ENCODE peak calls at places on chromosomes 2 and 18, in ten cellular contexts. L is AG10803, H is fibroblast of lung, M is AG04449, V is PC-9, P is endothelial cell of umbilical vein, X is retinal pigment epithelial cell, F is foreskin fibroblast, B is BE2C, O is pancreas. R is an unnamed sample.

GRCh38 chr2:227942021-227942420 is 70.6 kb downstream of the DAW1 start:
- DNase-seq in L (no peak), H (peak), M (no peak), V (no peak), P (no peak), X (no peak), F (peak), B (no peak), O (no peak), R (no peak)

GRCh38 chr2:240991378-240992263 is 6.8 kb upstream of the SNED1 start:
- DNase-seq in L (peak), H (peak), M (peak), V (peak), P (peak), X (peak), F (peak), B (peak), O (peak), R (peak)

GRCh38 chr2:54208364-54209240 is 47.4 kb downstream of the TSPYL6 start:
- DNase-seq in L (peak), H (peak), M (peak), V (no peak), P (peak), X (no peak), F (peak), B (no peak), O (no peak), R (no peak)

GRCh38 chr2:60961457-60961856 is 56.1 kb upstream of the PEX13 start:
- DNase-seq in L (peak), H (peak), M (peak), V (peak), P (no peak), X (no peak), F (peak), B (no peak), O (no peak), R (no peak)

GRCh38 chr2:51301376-51301775 is 269.4 kb upstream of the NRXN1 start:
- DNase-seq in L (no peak), H (no peak), M (no peak), V (no peak), P (no peak), X (no peak), F (no peak), B (no peak), O (no peak), R (no peak)

GRCh38 chr2:188937228-188938220 is 36.6 kb upstream of the COL3A1 start:
- DNase-seq in L (peak), H (peak), M (peak), V (no peak), P (peak), X (no peak), F (peak), B (no peak), O (no peak), R (peak)

GRCh38 chr2:199806179-199806578 is 44.8 kb downstream of the FTCDNL1 start:
- DNase-seq in L (no peak), H (peak), M (no peak), V (no peak), P (no peak), X (no peak), F (no peak), B (no peak), O (no peak), R (peak)

GRCh38 chr2:152716805-152717241 is 438 bp downstream of the PRPF40A start:
- DNase-seq in L (peak), H (no peak), M (no peak), V (no peak), P (no peak), X (no peak), F (peak), B (peak), O (no peak), R (no peak)

GRCh38 chr18:70288171-70288850 is 534 bp upstream of the SOCS6 start:
- DNase-seq in L (peak), H (peak), M (no peak), V (no peak), P (peak), X (no peak), F (peak), B (peak), O (peak), R (no peak)

GRCh38 chr2:241940329-241940728 is 70.8 kb downstream of the RTP5 start:
- DNase-seq in L (no peak), H (no peak), M (no peak), V (no peak), P (no peak), X (no peak), F (no peak), B (no peak), O (no peak), R (no peak)

GRCh38 chr2:22355816-22356433 is 1029.1 kb upstream of the KLHL29 start:
- DNase-seq in L (no peak), H (peak), M (no peak), V (peak), P (no peak), X (no peak), F (peak), B (peak), O (peak), R (peak)

GRCh38 chr2:102606353-102606752 is 13.0 kb upstream of the SLC9A2 start:
- DNase-seq in L (peak), H (no peak), M (no peak), V (no peak), P (no peak), X (no peak), F (peak), B (no peak), O (no peak), R (peak)

GRCh38 chr18:55109818-55110414 is 150.7 kb upstream of the CCDC68 start:
- DNase-seq in L (no peak), H (no peak), M (no peak), V (no peak), P (peak), X (no peak), F (no peak), B (no peak), O (no peak), R (no peak)

GRCh38 chr18:48942554-48943261 is 8.1 kb downstream of the SMAD7 start:
- DNase-seq in L (peak), H (peak), M (peak), V (peak), P (peak), X (peak), F (peak), B (no peak), O (peak), R (peak)

GRCh38 chr18:62710417-62710816 is 4.9 kb upstream of the PHLPP1 start:
- DNase-seq in L (peak), H (no peak), M (no peak), V (no peak), P (no peak), X (no peak), F (peak), B (no peak), O (no peak), R (no peak)

GRCh38 chr2:22890142-22890541 is 494.8 kb upstream of the KLHL29 start:
- DNase-seq in L (no peak), H (no peak), M (no peak), V (no peak), P (no peak), X (no peak), F (no peak), B (no peak), O (no peak), R (no peak)

GRCh38 chr2:212842544-212843185 is 304.1 kb upstream of the ERBB4 start:
- DNase-seq in L (peak), H (peak), M (peak), V (no peak), P (peak), X (peak), F (peak), B (no peak), O (no peak), R (peak)

GRCh38 chr2:164840930-164841718 is 499 bp downstream of the COBLL1 start:
- DNase-seq in L (peak), H (peak), M (no peak), V (peak), P (peak), X (no peak), F (peak), B (peak), O (peak), R (peak)

GRCh38 chr2:197813093-197813787 is 8.8 kb downstream of the PLCL1 start:
- DNase-seq in L (peak), H (peak), M (no peak), V (no peak), P (peak), X (no peak), F (peak), B (no peak), O (no peak), R (no peak)

GRCh38 chr2:239531456-239532304 is 130.9 kb upstream of the HDAC4 start:
- DNase-seq in L (no peak), H (no peak), M (no peak), V (no peak), P (no peak), X (no peak), F (no peak), B (peak), O (no peak), R (no peak)

GRCh38 chr2:130300258-130300969 is 42.3 kb upstream of the IMP4 start:
- DNase-seq in L (no peak), H (no peak), M (no peak), V (no peak), P (no peak), X (no peak), F (no peak), B (no peak), O (no peak), R (no peak)

GRCh38 chr2:38720613-38721241 is 30.4 kb downstream of the SRSF7 start:
- DNase-seq in L (peak), H (peak), M (peak), V (peak), P (peak), X (peak), F (peak), B (peak), O (peak), R (peak)

GRCh38 chr2:206084468-206084869 is 1.5 kb downstream of the INO80D start:
- DNase-seq in L (peak), H (peak), M (no peak), V (peak), P (peak), X (no peak), F (peak), B (peak), O (peak), R (peak)

GRCh38 chr2:68088950-68089349 is 26.1 kb upstream of the C1D start:
- DNase-seq in L (no peak), H (peak), M (no peak), V (no peak), P (no peak), X (no peak), F (no peak), B (no peak), O (no peak), R (no peak)

GRCh38 chr2:182228741-182229140 is 198.1 kb downstream of the PDE1A start:
- DNase-seq in L (peak), H (no peak), M (no peak), V (no peak), P (no peak), X (no peak), F (peak), B (no peak), O (no peak), R (no peak)

GRCh38 chr18:12803069-12803936 is 80.7 kb downstream of the PTPN2 start:
- DNase-seq in L (no peak), H (no peak), M (no peak), V (no peak), P (no peak), X (no peak), F (no peak), B (no peak), O (no peak), R (no peak)

GRCh38 chr2:241734467-241735208 is at the start of gene D2HGDH:
- DNase-seq in L (peak), H (peak), M (no peak), V (peak), P (peak), X (peak), F (peak), B (peak), O (peak), R (peak)

GRCh38 chr2:128438091-128438490 is 119.4 kb upstream of the HS6ST1 start:
- DNase-seq in L (no peak), H (no peak), M (no peak), V (no peak), P (no peak), X (no peak), F (no peak), B (no peak), O (no peak), R (no peak)

GRCh38 chr2:239459056-239459455 is 58.2 kb upstream of the HDAC4 start:
- DNase-seq in L (no peak), H (no peak), M (no peak), V (no peak), P (no peak), X (no peak), F (no peak), B (no peak), O (no peak), R (no peak)

GRCh38 chr18:76974345-76974744 is 152.0 kb downstream of the ZNF236 start:
- DNase-seq in L (no peak), H (no peak), M (no peak), V (no peak), P (no peak), X (no peak), F (no peak), B (no peak), O (no peak), R (no peak)

GRCh38 chr2:32061973-32062861 is 1.1 kb upstream of the SPAST start:
- DNase-seq in L (peak), H (peak), M (no peak), V (peak), P (peak), X (no peak), F (peak), B (peak), O (peak), R (peak)

GRCh38 chr18:75473316-75473715 is 45.8 kb upstream of the SMIM21 start:
- DNase-seq in L (peak), H (no peak), M (no peak), V (no peak), P (no peak), X (no peak), F (peak), B (no peak), O (no peak), R (peak)

GRCh38 chr2:237501892-237502513 is 15.0 kb downstream of the MLPH start:
- DNase-seq in L (peak), H (peak), M (no peak), V (no peak), P (peak), X (no peak), F (no peak), B (no peak), O (no peak), R (no peak)

GRCh38 chr2:225041210-225041870 is 928 bp downstream of the DOCK10 start:
- DNase-seq in L (peak), H (peak), M (no peak), V (peak), P (peak), X (no peak), F (peak), B (no peak), O (no peak), R (peak)

GRCh38 chr2:42125887-42126594 is 43.1 kb upstream of the EML4 start:
- DNase-seq in L (peak), H (peak), M (no peak), V (no peak), P (no peak), X (no peak), F (no peak), B (no peak), O (no peak), R (no peak)

GRCh38 chr2:171706152-171706803 is 19.0 kb downstream of the DYNC1I2 start:
- DNase-seq in L (peak), H (peak), M (no peak), V (no peak), P (peak), X (no peak), F (peak), B (no peak), O (no peak), R (no peak)

GRCh38 chr2:58866040-58866439 is 624.9 kb upstream of the FANCL start:
- DNase-seq in L (no peak), H (no peak), M (no peak), V (no peak), P (no peak), X (no peak), F (peak), B (no peak), O (no peak), R (peak)

GRCh38 chr2:240213226-240213475 is 72.7 kb upstream of the OTOS start:
- DNase-seq in L (no peak), H (no peak), M (no peak), V (no peak), P (no peak), X (no peak), F (no peak), B (no peak), O (no peak), R (no peak)

GRCh38 chr18:57624988-57625387 is 3.4 kb upstream of the NARS1 start:
- DNase-seq in L (peak), H (peak), M (no peak), V (no peak), P (no peak), X (no peak), F (peak), B (no peak), O (no peak), R (no peak)

GRCh38 chr2:10043906-10044601 is 704 bp downstream of the KLF11 start:
- DNase-seq in L (peak), H (peak), M (no peak), V (peak), P (peak), X (peak), F (peak), B (peak), O (peak), R (peak)

GRCh38 chr2:10041711-10042110 is 1.6 kb upstream of the KLF11 start:
- DNase-seq in L (no peak), H (no peak), M (no peak), V (no peak), P (no peak), X (no peak), F (no peak), B (no peak), O (no peak), R (no peak)

GRCh38 chr2:10039658-10040410 is 3.5 kb upstream of the KLF11 start:
- DNase-seq in L (peak), H (no peak), M (no peak), V (no peak), P (no peak), X (no peak), F (peak), B (peak), O (peak), R (no peak)

GRCh38 chr2:10043256-10043905 is at the start of gene KLF11:
- DNase-seq in L (peak), H (peak), M (no peak), V (peak), P (peak), X (peak), F (peak), B (peak), O (peak), R (peak)

GRCh38 chr2:10042301-10043161 is 819 bp upstream of the KLF11 start:
- DNase-seq in L (peak), H (peak), M (no peak), V (peak), P (peak), X (no peak), F (peak), B (no peak), O (peak), R (no peak)
- H3K4me3 ChIP-seq in L (peak), H (peak), M (peak), V (peak), P (no peak), X (peak), F (peak), B (no peak), O (peak), R (peak)

GRCh38 chr2:98585386-98585785 is 22.9 kb downstream of the COA5 start:
- DNase-seq in L (no peak), H (no peak), M (no peak), V (no peak), P (no peak), X (no peak), F (no peak), B (no peak), O (no peak), R (no peak)
- TF ChIP-seq CTCF in L (no peak), H (no peak), M (no peak), V (no peak), P (no peak), X (no peak), F (no peak), B (no peak), O (no peak), R (no peak)

GRCh38 chr2:29130295-29130694 is 15.1 kb downstream of the CLIP4 start:
- DNase-seq in L (peak), H (peak), M (peak), V (peak), P (peak), X (no peak), F (peak), B (no peak), O (no peak), R (no peak)
- H3K4me3 ChIP-seq in L (no peak), H (peak), M (no peak), V (peak), P (no peak), X (no peak), F (no peak), B (no peak), O (no peak), R (no peak)

DNA sequence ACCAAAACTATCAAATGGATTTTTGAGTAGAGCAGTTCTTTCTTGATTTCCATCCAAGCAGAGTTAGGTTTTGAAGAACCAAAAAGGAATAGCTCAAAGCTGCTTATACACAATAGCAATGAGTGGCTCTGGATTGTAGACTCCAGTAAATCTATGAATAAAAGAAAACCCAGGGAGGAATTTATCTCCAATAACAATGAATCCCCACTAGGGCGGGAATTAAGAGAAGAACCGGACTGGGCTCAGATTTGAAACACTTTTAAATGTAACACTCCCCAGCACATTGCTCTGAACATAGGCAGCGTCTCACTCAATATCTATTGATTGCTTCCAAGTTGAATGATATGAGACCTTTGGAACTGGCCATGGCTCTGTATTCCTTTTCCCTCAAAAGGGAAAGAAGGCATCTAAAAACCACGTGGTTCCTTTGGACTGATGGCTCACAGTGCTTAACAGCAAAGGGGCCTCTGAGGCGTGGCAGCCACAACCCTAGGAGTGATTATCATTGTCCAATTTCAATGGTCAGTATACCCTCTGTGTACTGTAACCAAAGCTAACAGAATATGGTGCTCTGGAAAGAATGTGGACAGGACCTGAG is 68.2 kb downstream of the SPRED2 start:
- DNase-seq in L (no peak), H (no peak), M (no peak), V (no peak), P (no peak), X (no peak), F (no peak), B (no peak), O (no peak), R (no peak)
- TF ChIP-seq CTCF in L (no peak), H (no peak), M (no peak), V (no peak), P (no peak), X (no peak), F (no peak), B (no peak), O (no peak), R (no peak)

GRCh38 chr2:203018181-203018580 is 3.5 kb downstream of the NBEAL1 start:
- DNase-seq in L (peak), H (peak), M (no peak), V (no peak), P (peak), X (peak), F (peak), B (no peak), O (no peak), R (no peak)
- H3K4me3 ChIP-seq in L (peak), H (peak), M (peak), V (peak), P (no peak), X (peak), F (peak), B (no peak), O (peak), R (peak)

DNA sequence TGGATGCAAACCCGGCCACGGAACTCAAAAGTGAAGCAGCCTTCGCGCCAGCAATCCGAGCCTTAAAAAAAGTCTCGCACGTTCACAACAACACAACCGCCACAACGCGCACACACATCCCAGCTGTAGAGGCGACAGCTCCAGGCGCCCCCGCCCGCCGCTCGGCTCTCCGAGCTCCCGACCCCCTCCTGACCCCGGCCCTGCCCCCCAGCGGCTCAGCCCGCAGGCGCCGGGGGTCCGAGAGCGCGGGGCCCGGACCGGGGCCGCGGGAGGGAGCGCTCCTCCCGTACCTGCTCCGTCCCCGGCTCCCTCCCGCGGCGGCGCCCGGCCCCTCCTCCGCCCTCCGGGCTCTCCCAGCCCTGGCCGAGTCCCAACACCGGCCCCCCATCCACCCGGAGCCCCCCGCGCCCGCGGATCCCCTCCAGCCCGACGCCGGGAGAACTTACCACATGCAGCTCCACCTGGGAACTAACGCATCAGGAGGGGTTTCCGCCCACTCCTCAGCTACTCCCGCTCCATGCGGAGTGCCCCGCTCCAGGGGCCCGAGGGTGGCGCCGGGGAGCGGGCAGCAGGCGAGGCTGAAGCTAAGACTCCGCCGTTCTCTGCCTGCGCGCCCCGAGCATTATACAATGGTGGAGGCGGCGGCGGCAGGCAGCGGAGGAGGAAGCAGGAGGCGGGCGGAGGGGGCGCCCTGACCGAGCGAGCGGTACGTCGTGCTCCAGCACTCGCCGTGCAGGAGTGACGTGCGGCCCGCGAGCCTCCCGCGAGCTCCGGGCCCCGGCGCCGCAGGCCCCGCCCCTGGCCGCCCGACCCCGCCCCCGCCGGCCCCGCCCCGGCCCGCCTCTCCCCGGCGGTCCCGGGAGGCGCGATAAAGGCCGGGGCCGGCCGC is at the start of gene SERTAD2:
- DNase-seq in L (peak), H (peak), M (no peak), V (peak), P (peak), X (peak), F (peak), B (peak), O (peak), R (peak)
- TF ChIP-seq CTCF in L (no peak), H (no peak), M (no peak), V (peak), P (no peak), X (no peak), F (no peak), B (no peak), O (no peak), R (no peak)

R was measured in astrocyte of the cerebellum.